ENCODE peak calls at places on chromosomes 1 and 21, in nine cellular contexts. W is A549, V is sigmoid colon, C is K562, T is tibial nerve, Y is stomach, G is ovary, Q is suprapubic skin, O is HepG2. L is an unnamed sample.

GRCh38 chr1:76998582-76999189 is 131.4 kb downstream of the ST6GALNAC5 start:
- DNase-seq in W (peak; percentile 36), V (no peak), C (no peak), T (no peak), Y (no peak), G (no peak), Q (no peak), O (no peak), L (no peak)

GRCh38 chr1:224172229-224172628 is 10.8 kb upstream of the DEGS1 start:
- DNase-seq in W (no peak), V (no peak), C (no peak), T (no peak), Y (no peak), G (no peak), Q (no peak), O (no peak), L (no peak)

GRCh38 chr1:182905321-182905720 is 47.6 kb downstream of the SHCBP1L start:
- DNase-seq in W (no peak), V (no peak), C (no peak), T (no peak), Y (no peak), G (no peak), Q (no peak), O (no peak), L (no peak)

GRCh38 chr1:231053493-231054162 is 13.6 kb upstream of the FAM89A start:
- DNase-seq in W (no peak), V (no peak), C (peak; percentile 85), T (no peak), Y (peak; percentile 88), G (peak; percentile 24), Q (no peak), O (peak; percentile 23), L (peak; percentile 45)

GRCh38 chr1:180927348-180927747 is 14.7 kb downstream of the KIAA1614 start:
- DNase-seq in W (no peak), V (peak; percentile 87), C (no peak), T (no peak), Y (no peak), G (no peak), Q (no peak), O (peak; percentile 28), L (no peak)

GRCh38 chr1:117051224-117052064 is 8.7 kb upstream of the TTF2 start:
- DNase-seq in W (no peak), V (no peak), C (peak; percentile 30), T (no peak), Y (peak; percentile 56), G (no peak), Q (no peak), O (no peak), L (no peak)

GRCh38 chr1:35247256-35247655 is 21.3 kb upstream of the ZMYM4 start:
- DNase-seq in W (no peak), V (no peak), C (no peak), T (no peak), Y (no peak), G (no peak), Q (no peak), O (no peak), L (no peak)

GRCh38 chr21:36188081-36188681 is 31.6 kb downstream of the DOP1B start:
- DNase-seq in W (peak; percentile 22), V (no peak), C (no peak), T (no peak), Y (peak; percentile 90), G (no peak), Q (peak; percentile 59), O (peak; percentile 50), L (no peak)

GRCh38 chr21:26845066-26845749 is at the start of gene ADAMTS1:
- DNase-seq in W (peak; percentile 38), V (peak; percentile 98), C (no peak), T (peak; percentile 91), Y (peak; percentile 71), G (peak; percentile 99), Q (peak; percentile 95), O (peak; percentile 4), L (peak; percentile 96)

DNA sequence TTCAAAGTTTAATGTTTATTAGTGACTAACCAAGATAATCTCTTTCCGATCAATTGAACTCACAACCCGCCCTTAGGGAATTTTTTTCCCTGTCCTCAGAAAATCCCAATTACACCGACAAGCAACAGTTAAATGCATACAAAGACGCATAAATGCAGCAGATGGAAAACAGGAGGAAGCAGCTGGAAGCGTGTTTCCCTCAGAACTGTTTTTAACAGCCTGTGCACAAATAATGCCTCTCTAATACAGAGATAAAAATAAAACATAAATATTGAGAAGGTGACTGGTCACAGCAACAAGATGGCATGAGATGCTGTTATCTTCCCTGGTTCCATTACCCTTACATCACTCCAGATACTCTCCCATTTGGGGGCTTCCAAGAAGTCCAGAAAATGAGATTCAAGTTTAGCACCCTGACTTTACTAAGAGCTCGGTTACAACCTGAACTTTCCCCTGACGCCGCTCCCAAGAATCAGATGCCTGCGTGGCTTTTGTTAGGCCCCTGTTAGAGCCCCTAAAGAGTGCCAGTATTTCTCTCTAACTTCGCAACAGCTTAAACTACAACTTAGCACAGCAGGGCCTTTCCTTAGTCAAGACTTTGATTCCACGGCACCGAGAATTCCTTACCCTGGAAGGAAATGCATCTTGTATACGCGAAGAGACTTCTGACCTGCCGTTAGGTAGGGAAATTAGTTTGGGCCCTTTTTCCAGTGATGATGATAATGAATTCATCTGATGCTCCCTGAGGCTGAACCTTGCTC is 137.8 kb upstream of the SMYD2 start:
- DNase-seq in W (no peak), V (no peak), C (no peak), T (no peak), Y (no peak), G (no peak), Q (no peak), O (no peak), L (no peak)
- TF ChIP-seq EP300 in W (no peak), V (no peak), C (no peak), T (no peak), Y (no peak), G (no peak), Q (no peak), O (no peak), L (no peak)

GRCh38 chr1:28553229-28553930 is 495 bp downstream of the TRNAU1AP start:
- DNase-seq in W (no peak), V (peak; percentile 69), C (peak; percentile 68), T (no peak), Y (peak; percentile 30), G (peak; percentile 73), Q (no peak), O (no peak), L (peak; percentile 36)

GRCh38 chr1:28551381-28551780 is 1.5 kb upstream of the TRNAU1AP start:
- DNase-seq in W (no peak), V (no peak), C (no peak), T (no peak), Y (no peak), G (no peak), Q (no peak), O (no peak), L (no peak)

GRCh38 chr1:28552482-28553228 is at the start of gene TRNAU1AP:
- DNase-seq in W (peak; percentile 92), V (peak; percentile 98), C (peak; percentile 99), T (peak; percentile 91), Y (peak; percentile 98), G (peak; percentile 98), Q (peak; percentile 97), O (peak; percentile 90), L (peak; percentile 98)
- TF ChIP-seq POLR2A in W (peak; percentile 59), V (peak; percentile 64), C (peak; percentile 85), T (peak; percentile 78), Y (no peak), G (peak; percentile 84), Q (peak; percentile 30), O (peak; percentile 81), L (peak; percentile 54)

GRCh38 chr1:98030483-98030882 is 109.6 kb upstream of the DPYD start:
- DNase-seq in W (peak; percentile 66), V (no peak), C (no peak), T (no peak), Y (no peak), G (no peak), Q (no peak), O (no peak), L (no peak)
- TF ChIP-seq EP300 in W (no peak), V (no peak), C (no peak), T (no peak), Y (no peak), G (no peak), Q (no peak), O (no peak), L (no peak)

GRCh38 chr1:68046885-68047658 is 3.4 kb downstream of the DIRAS3 start:
- DNase-seq in W (no peak), V (no peak), C (peak; percentile 43), T (no peak), Y (no peak), G (no peak), Q (peak; percentile 50), O (no peak), L (peak; percentile 45)

GRCh38 chr1:68047659-68048026 is 2.8 kb downstream of the DIRAS3 start:
- DNase-seq in W (no peak), V (no peak), C (no peak), T (no peak), Y (no peak), G (no peak), Q (no peak), O (no peak), L (no peak)

GRCh38 chr1:68046423-68046822 is 4.0 kb downstream of the DIRAS3 start:
- DNase-seq in W (no peak), V (no peak), C (peak; percentile 28), T (no peak), Y (no peak), G (no peak), Q (no peak), O (no peak), L (no peak)

GRCh38 chr1:68051475-68051874 is 1.0 kb upstream of the DIRAS3 start:
- DNase-seq in W (no peak), V (no peak), C (no peak), T (no peak), Y (no peak), G (peak; percentile 76), Q (peak; percentile 63), O (no peak), L (no peak)

GRCh38 chr1:68049941-68050878 is at the start of gene DIRAS3:
- DNase-seq in W (peak; percentile 6), V (no peak), C (peak; percentile 12), T (no peak), Y (no peak), G (peak; percentile 73), Q (peak; percentile 61), O (no peak), L (no peak)
- TF ChIP-seq POLR2A in W (no peak), V (no peak), C (no peak), T (no peak), Y (no peak), G (no peak), Q (no peak), O (no peak), L (no peak)

L was measured in upper lobe of left lung.